ENCODE peak calls at places on chromosomes 2 and 18, in five cellular contexts. M is right lobe of liver, I is gastrocnemius medialis, E is lower lobe of right lung, Y is IMR-90. O is an unnamed sample. For H3K4me1, the result is how much of the 10 kb centered on the place peaks cover.

GRCh38 chr18:48858676-48859075 is 92.1 kb downstream of the SMAD7 start:
- DNase-seq in I (no peak), Y (no peak), M (no peak), E (peak), O (no peak)

GRCh38 chr2:144479659-144480058 is 40.3 kb downstream of the ZEB2 start:
- DNase-seq in E (no peak), Y (no peak), I (no peak), M (no peak), O (no peak)

GRCh38 chr2:221490506-221491060 is 81.5 kb downstream of the EPHA4 start:
- DNase-seq in Y (no peak), I (no peak), E (no peak), M (no peak), O (no peak)

GRCh38 chr2:64525323-64525625 is 1.1 kb downstream of the AFTPH start:
- DNase-seq in I (no peak), Y (peak), E (no peak), M (no peak), O (no peak)

GRCh38 chr18:23259701-23260661 is 124.7 kb downstream of the CABLES1 start:
- DNase-seq in I (peak), M (peak), E (peak), Y (peak), O (peak)

GRCh38 chr2:37871453-37872191 is 53.5 kb upstream of the RMDN2 start:
- DNase-seq in E (no peak), M (no peak), I (no peak), Y (peak), O (no peak)

GRCh38 chr2:170711774-170712652 is 3.1 kb upstream of the SP5 start:
- DNase-seq in Y (no peak), M (peak), E (no peak), I (no peak), O (no peak)

GRCh38 chr18:68428026-68428425 is 286.9 kb downstream of the TMX3 start:
- DNase-seq in E (no peak), M (no peak), Y (peak), I (no peak), O (no peak)

GRCh38 chr2:231604101-231604684 is 11.5 kb downstream of the TEX44 start:
- DNase-seq in E (peak), M (peak), Y (no peak), I (peak), O (peak)

GRCh38 chr18:36095936-36096519 is 28.7 kb upstream of the RPRD1A start:
- DNase-seq in E (no peak), M (no peak), I (no peak), Y (peak), O (no peak)

DNA sequence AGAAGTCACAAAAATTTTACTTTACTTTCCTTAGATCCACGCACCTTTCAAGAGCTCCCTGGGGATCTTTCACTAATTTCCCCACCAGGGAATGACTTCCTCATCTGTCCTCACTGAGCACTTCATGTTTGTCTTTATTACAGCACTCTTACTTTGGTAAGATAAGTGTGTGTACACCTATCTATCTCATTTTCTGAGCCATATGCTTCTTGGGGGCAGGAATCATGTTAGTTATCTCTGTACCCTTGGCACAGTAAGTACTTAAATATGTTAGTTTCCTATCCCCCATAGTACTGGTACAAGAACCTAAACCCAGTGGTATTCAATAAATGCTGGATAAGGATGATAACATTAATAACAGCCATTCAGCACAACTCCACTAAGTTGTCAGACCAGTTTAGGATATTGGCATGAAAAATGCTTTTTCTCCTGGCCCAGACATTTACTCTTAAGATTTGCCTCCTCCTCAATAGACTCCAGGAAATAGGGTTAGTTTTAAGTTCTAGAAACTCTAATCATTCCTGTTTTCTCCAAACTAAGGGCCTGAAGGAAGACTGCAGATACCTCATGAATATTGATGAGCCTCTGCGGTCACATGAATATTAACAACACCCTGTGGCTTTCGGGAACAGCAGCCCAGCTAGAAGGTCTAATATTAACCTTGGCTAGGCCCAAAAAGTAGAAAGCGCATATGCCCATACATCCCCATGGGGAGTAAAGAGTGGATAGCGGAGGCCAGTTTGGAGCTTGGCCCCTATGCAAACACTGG is 38.2 kb downstream of the NHEJ1 start:
- DNase-seq in Y (no peak), M (no peak), E (no peak), I (no peak), O (no peak)
- H3K4me1 ChIP-seq in Y (under half), M (under half), E (half or more), I (under half), O (under half)

GRCh38 chr2:217995741-217996141 is 7.1 kb downstream of the TNS1 start:
- DNase-seq in Y (no peak), M (no peak), E (no peak), I (peak), O (peak)
- H3K4me3 ChIP-seq in Y (no peak), M (no peak), E (no peak), I (no peak), O (no peak)

DNA sequence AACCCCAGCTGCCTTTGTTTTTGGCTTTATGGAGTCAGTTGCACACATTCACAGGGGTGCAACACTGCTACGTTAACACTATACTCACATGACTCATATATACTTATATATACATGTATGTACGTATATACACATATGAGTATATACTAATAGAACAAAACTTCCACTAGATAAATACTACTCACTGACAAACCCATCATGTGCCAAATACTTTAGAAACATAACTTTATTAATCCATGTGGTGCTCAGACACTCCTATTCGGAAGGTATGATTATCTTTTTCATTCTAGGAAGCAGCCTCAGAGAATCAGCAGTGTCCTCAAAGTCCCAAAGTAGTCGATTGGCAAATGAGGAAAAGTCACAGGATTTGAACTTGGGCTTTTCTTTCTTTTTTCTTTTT is 7.9 kb downstream of the PMAIP1 start:
- DNase-seq in Y (peak), M (no peak), E (no peak), I (no peak), O (no peak)
- H3K4me1 ChIP-seq in Y (under half), M (under half), E (under half), I (under half), O (under half)

DNA sequence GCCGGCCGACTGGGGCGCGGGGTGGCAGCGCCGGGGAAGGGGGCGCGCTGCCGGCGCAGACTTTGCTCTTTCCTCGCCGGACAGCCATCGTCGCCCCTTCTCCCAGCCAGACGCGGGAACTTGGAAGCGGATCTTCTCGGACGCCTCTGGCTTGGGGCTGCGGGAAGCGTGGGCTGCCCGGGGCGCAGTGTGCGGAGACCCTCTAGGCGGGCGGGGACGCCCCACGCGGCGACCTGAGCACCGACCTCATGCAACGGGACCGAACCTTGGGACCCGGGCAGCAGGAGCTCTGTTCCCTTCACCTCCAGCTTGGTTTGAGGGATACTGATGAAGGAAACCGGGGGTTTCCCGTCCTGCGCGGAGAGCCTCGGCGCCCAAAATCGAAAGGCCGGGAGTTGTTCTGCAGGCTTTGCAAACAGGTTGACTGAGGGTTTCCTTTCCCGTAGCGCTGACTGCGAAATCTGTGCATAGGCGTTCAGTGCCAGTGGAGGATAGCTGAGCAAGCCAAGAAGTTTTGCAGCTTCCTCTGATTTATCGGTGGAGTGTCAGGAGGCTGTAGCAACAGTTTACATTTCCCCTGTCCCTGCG is 485 bp downstream of the THSD7B start:
- DNase-seq in I (no peak), Y (no peak), M (no peak), E (no peak), O (peak)
- H3K4me3 ChIP-seq in I (peak), Y (no peak), M (peak), E (peak), O (peak)

GRCh38 chr18:13266208-13267100 is 47.9 kb downstream of the LDLRAD4 start:
- DNase-seq in E (peak), M (no peak), I (peak), Y (no peak), O (peak)

GRCh38 chr18:13267517-13267916 is 49.0 kb downstream of the LDLRAD4 start:
- DNase-seq in E (no peak), I (no peak), M (no peak), Y (no peak), O (no peak)

GRCh38 chr18:13269599-13270011 is 51.0 kb downstream of the LDLRAD4 start:
- DNase-seq in Y (no peak), M (no peak), I (no peak), E (no peak), O (peak)

GRCh38 chr18:13268746-13269285 is 50.3 kb downstream of the LDLRAD4 start:
- DNase-seq in M (no peak), I (no peak), E (no peak), Y (no peak), O (no peak)

DNA sequence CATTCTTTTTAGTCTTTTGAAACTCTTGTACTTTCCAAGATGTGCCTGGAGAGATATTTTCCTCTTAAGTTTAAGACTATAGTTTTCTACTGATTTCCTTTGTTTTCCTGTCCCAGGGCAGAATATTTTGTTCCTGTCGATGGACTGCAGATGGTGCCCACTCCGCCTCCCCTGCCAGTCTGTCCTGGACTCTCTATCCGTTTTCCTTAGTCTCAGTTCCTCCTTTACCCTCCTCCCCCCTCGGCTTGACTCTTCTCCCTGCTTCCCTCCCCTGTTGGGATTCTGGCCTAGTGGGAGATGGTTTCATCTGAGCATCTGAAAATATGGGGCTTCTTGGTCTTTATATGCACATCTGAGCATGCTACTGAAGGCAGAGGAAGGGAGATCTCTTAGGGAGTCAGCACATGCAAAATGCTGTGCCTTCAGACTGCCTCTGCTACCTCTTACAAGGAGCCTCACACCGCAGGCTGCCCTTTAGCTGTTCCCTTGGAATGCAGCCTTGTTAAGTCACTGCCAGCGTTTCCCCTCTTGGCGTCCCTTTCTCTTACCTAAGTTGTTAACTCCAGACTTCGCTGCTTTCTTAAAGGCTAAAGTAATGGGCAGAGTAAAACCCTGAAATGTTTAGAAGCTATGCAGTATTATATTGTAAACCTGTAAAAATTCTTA is 49.6 kb downstream of the LDLRAD4 start:
- DNase-seq in M (no peak), Y (peak), E (no peak), I (no peak), O (no peak)
- H3K4me1 ChIP-seq in M (under half), Y (under half), E (under half), I (half or more), O (under half)

GRCh38 chr2:220015576-220015975 is 388.1 kb downstream of the SLC4A3 start:
- DNase-seq in M (no peak), I (no peak), E (no peak), Y (no peak), O (no peak)
- H3K4me3 ChIP-seq in M (no peak), I (no peak), E (no peak), Y (no peak), O (no peak)

DNA sequence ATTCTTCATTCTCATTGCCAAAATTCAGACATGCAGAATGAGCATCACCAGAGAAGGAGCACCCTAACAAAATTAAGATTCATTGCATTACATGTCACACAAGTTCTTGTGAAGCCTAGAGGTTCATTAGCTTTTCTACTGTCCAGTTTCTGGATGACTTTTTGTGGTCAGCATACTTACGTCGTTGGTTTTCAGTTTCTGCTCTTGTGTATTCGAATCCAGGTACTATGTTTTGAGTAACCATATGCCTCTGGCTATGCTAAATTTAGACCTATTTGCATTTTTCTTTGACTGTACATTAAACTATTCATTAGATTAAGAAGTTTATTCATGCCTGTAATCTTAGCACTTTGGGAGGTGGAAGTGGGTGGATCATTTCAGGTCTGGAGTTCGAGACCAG is 251.3 kb downstream of the PARD3B start:
- DNase-seq in Y (no peak), E (no peak), M (no peak), I (no peak), O (no peak)
- H3K4me1 ChIP-seq in Y (under half), E (under half), M (under half), I (under half), O (under half)

DNA sequence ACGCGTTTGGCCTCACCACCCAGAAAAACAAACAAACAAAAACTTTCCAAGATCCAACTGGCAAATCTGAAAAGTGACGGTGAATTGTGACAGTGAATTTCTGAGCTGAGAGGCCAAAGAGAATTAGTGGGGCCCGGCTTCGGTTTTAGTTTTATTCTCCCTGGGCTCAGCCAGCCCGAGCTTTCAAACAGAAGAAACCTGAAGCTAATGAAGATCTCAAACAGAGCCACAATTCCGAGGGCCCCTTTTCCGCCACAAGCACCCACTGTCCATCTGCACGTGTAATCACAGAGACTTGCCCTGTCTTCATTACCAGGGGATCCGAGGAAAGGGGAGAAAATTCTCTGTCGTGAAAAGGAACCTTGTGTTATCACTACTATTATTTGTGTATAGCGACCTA is 4.2 kb upstream of the ONECUT2 start:
- DNase-seq in E (no peak), M (no peak), I (no peak), Y (no peak), O (no peak)
- H3K4me3 ChIP-seq in E (no peak), M (peak), I (no peak), Y (no peak), O (no peak)

O was measured in right cardiac atrium.